ENCODE peak calls at places on chromosomes 3 and 15, in eight cellular contexts. K is ovary; F is fibroblast of lung; E is cardiac muscle cell; G is BJ; R is CD4-positive, alpha-beta T cell; A is dorsolateral prefrontal cortex; D is heart right ventricle. P is an unnamed sample.

GRCh38 chr15:65916664-65917406 is 47.5 kb downstream of the RAB11A start:
- DNase-seq in K (peak; percentile 69), F (peak; percentile 65), E (peak; percentile 85), G (no peak), R (no peak), A (peak; percentile 78), D (peak; percentile 44), P (peak; percentile 85)

GRCh38 chr3:161163297-161163696 is 57.8 kb upstream of the NMD3 start:
- DNase-seq in K (no peak), F (peak; percentile 99), E (no peak), G (peak; percentile 60), R (no peak), A (no peak), D (no peak), P (peak; percentile 64)

GRCh38 chr15:22980189-22981136 is at the start of gene CYFIP1:
- DNase-seq in K (peak; percentile 86), F (peak; percentile 88), E (peak; percentile 87), G (no peak), R (no peak), A (peak; percentile 61), D (peak; percentile 90), P (peak; percentile 75)

GRCh38 chr3:109707642-109708041 is 370.3 kb upstream of the DPPA4 start:
- DNase-seq in K (no peak), F (no peak), E (no peak), G (no peak), R (no peak), A (no peak), D (no peak), P (peak; percentile 12)

GRCh38 chr15:100591835-100592234 is 10.1 kb downstream of the LINS1 start:
- DNase-seq in K (no peak), F (no peak), E (no peak), G (no peak), R (no peak), A (no peak), D (no peak), P (no peak)

GRCh38 chr3:121111914-121112612 is 204.1 kb downstream of the STXBP5L start:
- DNase-seq in K (no peak), F (no peak), E (no peak), G (no peak), R (no peak), A (no peak), D (no peak), P (no peak)

GRCh38 chr3:25349828-25350227 is 78.2 kb upstream of the RARB start:
- DNase-seq in K (no peak), F (no peak), E (no peak), G (no peak), R (no peak), A (no peak), D (no peak), P (no peak)

GRCh38 chr15:75140080-75140879 is 61.4 kb upstream of the C15orf39 start:
- DNase-seq in K (peak; percentile 53), F (no peak), E (no peak), G (no peak), R (no peak), A (no peak), D (no peak), P (no peak)

GRCh38 chr3:128348075-128348474 is 118.6 kb downstream of the DNAJB8 start:
- DNase-seq in K (no peak), F (no peak), E (no peak), G (no peak), R (no peak), A (no peak), D (no peak), P (no peak)

GRCh38 chr3:183330881-183331280 is 77.8 kb downstream of the B3GNT5 start:
- DNase-seq in K (no peak), F (no peak), E (no peak), G (no peak), R (no peak), A (no peak), D (no peak), P (no peak)

GRCh38 chr3:111392911-111393351 is 149.1 kb upstream of the CD96 start:
- DNase-seq in K (no peak), F (peak; percentile 16), E (no peak), G (no peak), R (peak; percentile 12), A (no peak), D (no peak), P (peak; percentile 23)

GRCh38 chr3:84893211-84893610 is 65.6 kb upstream of the CADM2 start:
- DNase-seq in K (no peak), F (no peak), E (no peak), G (no peak), R (no peak), A (no peak), D (no peak), P (no peak)

GRCh38 chr15:58627706-58628105 is 121.8 kb downstream of the ADAM10 start:
- DNase-seq in K (no peak), F (no peak), E (no peak), G (no peak), R (no peak), A (no peak), D (no peak), P (no peak)

GRCh38 chr3:14391033-14391432 is 11.4 kb upstream of the SLC6A6 start:
- DNase-seq in K (peak; percentile 59), F (peak; percentile 78), E (no peak), G (peak; percentile 74), R (no peak), A (no peak), D (no peak), P (no peak)

GRCh38 chr3:193599393-193599792 is 6.4 kb downstream of the OPA1 start:
- DNase-seq in K (no peak), F (no peak), E (no peak), G (no peak), R (no peak), A (no peak), D (no peak), P (no peak)

GRCh38 chr3:169886671-169887070 is 16.9 kb upstream of the LRRC31 start:
- DNase-seq in K (peak; percentile 53), F (peak; percentile 61), E (no peak), G (no peak), R (no peak), A (peak; percentile 73), D (peak; percentile 72), P (no peak)

GRCh38 chr3:156630773-156631093 is 43.7 kb upstream of the TIPARP start:
- DNase-seq in K (no peak), F (peak; percentile 55), E (no peak), G (no peak), R (no peak), A (no peak), D (no peak), P (no peak)

GRCh38 chr3:138726966-138727365 is 107.8 kb downstream of the PIK3CB start:
- DNase-seq in K (no peak), F (peak; percentile 69), E (no peak), G (no peak), R (no peak), A (no peak), D (no peak), P (no peak)

GRCh38 chr3:183555541-183556081 is at the start of gene KLHL6:
- DNase-seq in K (no peak), F (no peak), E (no peak), G (no peak), R (peak; percentile 63), A (no peak), D (peak; percentile 25), P (no peak)

GRCh38 chr15:78306176-78306774 is 6.9 kb upstream of the SKIC8 start:
- DNase-seq in K (no peak), F (peak; percentile 81), E (no peak), G (no peak), R (no peak), A (no peak), D (no peak), P (peak; percentile 28)

GRCh38 chr3:99625643-99626414 is 12.6 kb upstream of the COL8A1 start:
- DNase-seq in K (no peak), F (peak; percentile 36), E (no peak), G (no peak), R (no peak), A (no peak), D (no peak), P (no peak)
- TF ChIP-seq CTCF in K (no peak), F (no peak), E (no peak), G (no peak), R (no peak), A (no peak), D (no peak), P (no peak)

GRCh38 chr15:67135494-67135893 is 70.1 kb downstream of the SMAD3 start:
- DNase-seq in K (peak; percentile 44), F (peak; percentile 78), E (no peak), G (no peak), R (no peak), A (no peak), D (no peak), P (no peak)
- TF ChIP-seq CTCF in K (no peak), F (peak; percentile 25), E (no peak), G (peak; percentile 37), R (no peak), A (no peak), D (no peak), P (no peak)

DNA sequence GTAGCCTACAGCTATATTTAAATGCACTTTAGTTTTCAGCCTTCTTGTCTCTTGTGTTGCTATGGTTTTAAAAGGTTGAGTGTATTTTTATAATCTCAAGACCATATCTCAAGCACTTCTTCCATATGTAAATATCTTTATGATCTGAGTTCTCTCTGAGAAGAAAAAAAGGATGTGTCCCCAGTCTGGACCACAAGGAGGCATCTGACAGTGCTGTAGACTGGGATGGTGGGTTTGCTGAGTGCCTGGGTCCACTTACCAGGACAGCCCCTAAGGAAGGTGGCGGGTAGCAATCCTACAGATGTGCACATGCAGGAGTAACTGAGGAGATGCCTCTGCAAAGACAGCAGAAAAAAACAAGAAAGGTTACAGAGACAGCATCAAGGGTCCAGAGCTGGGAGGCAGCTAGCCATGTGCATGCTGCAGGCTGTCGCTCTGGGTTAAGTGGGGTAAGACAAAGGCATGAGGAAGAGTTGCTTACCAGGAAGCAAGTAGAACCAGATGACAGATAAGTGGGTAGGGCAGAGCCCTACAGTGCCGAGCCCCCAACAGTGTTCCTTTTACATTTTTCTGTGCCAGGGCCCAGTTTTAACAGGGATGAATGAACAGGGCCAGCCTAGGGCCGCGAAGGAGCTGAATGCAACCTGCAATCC is 70.5 kb upstream of the SNRK start:
- DNase-seq in K (no peak), F (no peak), E (no peak), G (no peak), R (no peak), A (no peak), D (no peak), P (peak; percentile 33)
- TF ChIP-seq CTCF in K (no peak), F (no peak), E (no peak), G (no peak), R (no peak), A (no peak), D (no peak), P (peak; percentile 25)

GRCh38 chr3:141303481-141304223 is 64.7 kb upstream of the ZBTB38 start:
- DNase-seq in K (no peak), F (peak; percentile 63), E (peak; percentile 79), G (peak; percentile 44), R (peak; percentile 57), A (no peak), D (no peak), P (peak; percentile 89)

GRCh38 chr3:141306922-141307321 is 61.4 kb upstream of the ZBTB38 start:
- DNase-seq in K (no peak), F (no peak), E (no peak), G (no peak), R (peak; percentile 23), A (no peak), D (no peak), P (no peak)

GRCh38 chr3:141306276-141306675 is 62.0 kb upstream of the ZBTB38 start:
- DNase-seq in K (no peak), F (no peak), E (no peak), G (no peak), R (no peak), A (no peak), D (no peak), P (no peak)

GRCh38 chr3:141305436-141305835 is 62.9 kb upstream of the ZBTB38 start:
- DNase-seq in K (no peak), F (peak; percentile 37), E (no peak), G (no peak), R (no peak), A (no peak), D (no peak), P (peak; percentile 46)

GRCh38 chr3:141302364-141303141 is 65.8 kb upstream of the ZBTB38 start:
- DNase-seq in K (no peak), F (peak; percentile 56), E (no peak), G (peak; percentile 59), R (no peak), A (no peak), D (no peak), P (no peak)
- TF ChIP-seq CTCF in K (no peak), F (peak; percentile 13), E (peak; percentile 16), G (peak; percentile 45), R (no peak), A (no peak), D (no peak), P (no peak)